ENCODE peak calls at places on chromosomes 12 and 14, in four cellular contexts. A, Q, N and O are unnamed samples.

GRCh38 chr14:100629696-100630095 is 42.5 kb upstream of the BEGAIN start:
- DNase-seq in N (no peak), A (no peak), Q (no peak), O (no peak)

GRCh38 chr12:130752692-130753230 is 36.7 kb upstream of the RIMBP2 start:
- DNase-seq in Q (no peak), N (peak), A (no peak), O (peak)

GRCh38 chr12:50765325-50765911 is 1.5 kb downstream of the ATF1 start:
- DNase-seq in N (peak), A (no peak), Q (no peak), O (peak)

GRCh38 chr12:990308-990648 is 745 bp upstream of the ERC1 start:
- DNase-seq in A (peak), Q (no peak), N (peak), O (peak)

GRCh38 chr12:100733817-100734593 is 60.6 kb upstream of the ANO4 start:
- DNase-seq in Q (no peak), N (peak), A (no peak), O (peak)

GRCh38 chr12:54701940-54702592 is 53.9 kb upstream of the DCD start:
- DNase-seq in A (no peak), Q (no peak), N (peak), O (peak)

GRCh38 chr14:90483551-90483950 is 86.7 kb downstream of the CALM1 start:
- DNase-seq in A (peak), Q (no peak), N (peak), O (no peak)

GRCh38 chr12:39483597-39483996 is 40.7 kb upstream of the KIF21A start:
- DNase-seq in N (no peak), A (no peak), Q (no peak), O (no peak)

GRCh38 chr14:73591690-73592448 is at the start of gene ACOT4:
- DNase-seq in A (no peak), Q (peak), N (peak), O (peak)

GRCh38 chr14:81801921-81802320 is 268.3 kb upstream of the SEL1L start:
- DNase-seq in A (no peak), N (no peak), Q (no peak), O (no peak)

GRCh38 chr14:99166506-99166905 is 105.5 kb downstream of the BCL11B start:
- DNase-seq in Q (no peak), A (no peak), N (no peak), O (no peak)

GRCh38 chr14:38554046-38554445 is 298.2 kb upstream of the CLEC14A start:
- DNase-seq in A (no peak), N (no peak), Q (no peak), O (no peak)

GRCh38 chr12:122085006-122085405 is 6.5 kb downstream of the MLXIP start:
- DNase-seq in A (peak), N (no peak), Q (no peak), O (no peak)

GRCh38 chr14:36791402-36791801 is 129.7 kb downstream of the PAX9 start:
- DNase-seq in Q (no peak), A (no peak), N (no peak), O (no peak)

GRCh38 chr12:110857528-110857927 is 10.7 kb downstream of the CCDC63 start:
- DNase-seq in Q (no peak), N (no peak), A (no peak), O (no peak)

GRCh38 chr12:59736786-59737185 is 141.0 kb downstream of the SLC16A7 start:
- DNase-seq in Q (no peak), N (no peak), A (no peak), O (peak)

GRCh38 chr12:69097619-69098368 is 141.6 kb upstream of the CPSF6 start:
- DNase-seq in Q (no peak), N (no peak), A (no peak), O (peak)

GRCh38 chr12:116919247-116919671 is 8.5 kb downstream of the FBXW8 start:
- DNase-seq in A (no peak), N (no peak), Q (no peak), O (peak)

GRCh38 chr12:40668095-40668494 is 24.1 kb upstream of the CNTN1 start:
- DNase-seq in A (no peak), N (no peak), Q (no peak), O (no peak)

GRCh38 chr14:106790189-106791036 is 1264.0 kb downstream of the TMEM121 start:
- DNase-seq in Q (no peak), A (no peak), N (peak), O (peak)

GRCh38 chr12:106566771-106567170 is 16.0 kb upstream of the RFX4 start:
- DNase-seq in N (no peak), A (no peak), Q (no peak), O (no peak)

GRCh38 chr12:76455582-76456345 is 103.8 kb downstream of the OSBPL8 start:
- DNase-seq in N (peak), Q (no peak), A (no peak), O (peak)

GRCh38 chr14:101233391-101233790 is 327.9 kb upstream of the DIO3 start:
- DNase-seq in N (no peak), A (no peak), Q (no peak), O (no peak)

GRCh38 chr12:117058442-117059072 is 40.7 kb downstream of the TESC start:
- DNase-seq in A (no peak), Q (no peak), N (no peak), O (no peak)

GRCh38 chr12:94267907-94268575 is 119.7 kb downstream of the PLXNC1 start:
- DNase-seq in A (no peak), N (no peak), Q (no peak), O (no peak)

GRCh38 chr14:60757617-60758016 is 23.1 kb downstream of the MNAT1 start:
- DNase-seq in Q (no peak), A (no peak), N (no peak), O (no peak)

GRCh38 chr12:123660328-123660727 is 10.6 kb upstream of the TCTN2 start:
- DNase-seq in A (no peak), Q (no peak), N (no peak), O (no peak)

GRCh38 chr12:66603458-66603857 is 75.4 kb downstream of the GRIP1 start:
- DNase-seq in Q (no peak), N (no peak), A (no peak), O (no peak)

GRCh38 chr14:89481167-89481566 is 64.1 kb upstream of the FOXN3 start:
- DNase-seq in A (peak), Q (no peak), N (no peak), O (no peak)

GRCh38 chr12:40105265-40105514 is 691 bp downstream of the SLC2A13 start:
- DNase-seq in A (peak), N (no peak), Q (no peak), O (no peak)